ENCODE peak calls at places on chromosomes 2 and 18, in eight cellular contexts. One of them, this sample, is unnamed.

GRCh38 chr18:75130591-75131274 is 78.2 kb downstream of the PTGR3 start:
- DNase-seq in T-helper 1 cell: no peak
- DNase-seq in AG10803: no peak
- DNase-seq in psoas muscle: no peak
- DNase-seq in upper lobe of right lung: no peak
- DNase-seq in left lobe of liver: peak
- DNase-seq in effector CD4-positive, alpha-beta T cell: no peak
- DNase-seq in posterior cingulate gyrus: no peak
- DNase-seq in this sample: no peak

GRCh38 chr2:73939419-73939818 is 12.7 kb downstream of the DGUOK start:
- DNase-seq in T-helper 1 cell: no peak
- DNase-seq in AG10803: peak
- DNase-seq in psoas muscle: no peak
- DNase-seq in upper lobe of right lung: peak
- DNase-seq in left lobe of liver: no peak
- DNase-seq in effector CD4-positive, alpha-beta T cell: no peak
- DNase-seq in posterior cingulate gyrus: no peak
- DNase-seq in this sample: no peak

GRCh38 chr2:19863303-19864041 is 38.3 kb downstream of the TTC32 start:
- DNase-seq in T-helper 1 cell: peak
- DNase-seq in AG10803: peak
- DNase-seq in psoas muscle: peak
- DNase-seq in upper lobe of right lung: peak
- DNase-seq in left lobe of liver: peak
- DNase-seq in effector CD4-positive, alpha-beta T cell: peak
- DNase-seq in posterior cingulate gyrus: peak
- DNase-seq in this sample: no peak

GRCh38 chr2:108449410-108450200 is 599 bp downstream of the GCC2 start:
- DNase-seq in T-helper 1 cell: peak
- DNase-seq in AG10803: peak
- DNase-seq in psoas muscle: no peak
- DNase-seq in upper lobe of right lung: no peak
- DNase-seq in left lobe of liver: no peak
- DNase-seq in effector CD4-positive, alpha-beta T cell: peak
- DNase-seq in posterior cingulate gyrus: no peak
- DNase-seq in this sample: no peak

GRCh38 chr2:124317628-124318027 is 292.5 kb downstream of the CNTNAP5 start:
- DNase-seq in T-helper 1 cell: no peak
- DNase-seq in AG10803: no peak
- DNase-seq in psoas muscle: no peak
- DNase-seq in upper lobe of right lung: no peak
- DNase-seq in left lobe of liver: no peak
- DNase-seq in effector CD4-positive, alpha-beta T cell: no peak
- DNase-seq in posterior cingulate gyrus: no peak
- DNase-seq in this sample: no peak

GRCh38 chr2:145546091-145546490 is 1026.2 kb upstream of the ZEB2 start:
- DNase-seq in T-helper 1 cell: no peak
- DNase-seq in AG10803: peak
- DNase-seq in psoas muscle: no peak
- DNase-seq in upper lobe of right lung: no peak
- DNase-seq in left lobe of liver: no peak
- DNase-seq in effector CD4-positive, alpha-beta T cell: no peak
- DNase-seq in posterior cingulate gyrus: no peak
- DNase-seq in this sample: no peak

GRCh38 chr2:38702413-38702812 is 36.5 kb downstream of the GALM start:
- DNase-seq in T-helper 1 cell: no peak
- DNase-seq in AG10803: peak
- DNase-seq in psoas muscle: no peak
- DNase-seq in upper lobe of right lung: no peak
- DNase-seq in left lobe of liver: no peak
- DNase-seq in effector CD4-positive, alpha-beta T cell: no peak
- DNase-seq in posterior cingulate gyrus: no peak
- DNase-seq in this sample: no peak

GRCh38 chr2:232304236-232304635 is 74.3 kb upstream of the ALPP start:
- DNase-seq in T-helper 1 cell: no peak
- DNase-seq in AG10803: no peak
- DNase-seq in psoas muscle: no peak
- DNase-seq in upper lobe of right lung: no peak
- DNase-seq in left lobe of liver: no peak
- DNase-seq in effector CD4-positive, alpha-beta T cell: no peak
- DNase-seq in posterior cingulate gyrus: no peak
- DNase-seq in this sample: no peak

GRCh38 chr2:230668184-230668938 is 44.3 kb upstream of the CAB39 start:
- DNase-seq in T-helper 1 cell: peak
- DNase-seq in AG10803: no peak
- DNase-seq in psoas muscle: peak
- DNase-seq in upper lobe of right lung: peak
- DNase-seq in left lobe of liver: no peak
- DNase-seq in effector CD4-positive, alpha-beta T cell: no peak
- DNase-seq in posterior cingulate gyrus: no peak
- DNase-seq in this sample: no peak

GRCh38 chr2:165114345-165114943 is 89.4 kb downstream of the SCN3A start:
- DNase-seq in T-helper 1 cell: no peak
- DNase-seq in AG10803: no peak
- DNase-seq in psoas muscle: no peak
- DNase-seq in upper lobe of right lung: no peak
- DNase-seq in left lobe of liver: no peak
- DNase-seq in effector CD4-positive, alpha-beta T cell: no peak
- DNase-seq in posterior cingulate gyrus: no peak
- DNase-seq in this sample: no peak

GRCh38 chr2:144364988-144365738 is 154.8 kb downstream of the ZEB2 start:
- DNase-seq in T-helper 1 cell: no peak
- DNase-seq in AG10803: peak
- DNase-seq in psoas muscle: no peak
- DNase-seq in upper lobe of right lung: no peak
- DNase-seq in left lobe of liver: no peak
- DNase-seq in effector CD4-positive, alpha-beta T cell: no peak
- DNase-seq in posterior cingulate gyrus: no peak
- DNase-seq in this sample: no peak

GRCh38 chr2:189500456-189501160 is 59.3 kb downstream of the WDR75 start:
- DNase-seq in T-helper 1 cell: no peak
- DNase-seq in AG10803: no peak
- DNase-seq in psoas muscle: no peak
- DNase-seq in upper lobe of right lung: no peak
- DNase-seq in left lobe of liver: no peak
- DNase-seq in effector CD4-positive, alpha-beta T cell: no peak
- DNase-seq in posterior cingulate gyrus: no peak
- DNase-seq in this sample: no peak

GRCh38 chr2:157784169-157784822 is 91.8 kb downstream of the ACVR1 start:
- DNase-seq in T-helper 1 cell: peak
- DNase-seq in AG10803: no peak
- DNase-seq in psoas muscle: peak
- DNase-seq in upper lobe of right lung: peak
- DNase-seq in left lobe of liver: peak
- DNase-seq in effector CD4-positive, alpha-beta T cell: no peak
- DNase-seq in posterior cingulate gyrus: no peak
- DNase-seq in this sample: peak

GRCh38 chr2:176085861-176086771 is 2.4 kb upstream of the EVX2 start:
- DNase-seq in T-helper 1 cell: no peak
- DNase-seq in AG10803: peak
- DNase-seq in psoas muscle: no peak
- DNase-seq in upper lobe of right lung: peak
- DNase-seq in left lobe of liver: no peak
- DNase-seq in effector CD4-positive, alpha-beta T cell: no peak
- DNase-seq in posterior cingulate gyrus: peak
- DNase-seq in this sample: no peak

GRCh38 chr2:120990451-120990871 is 254.8 kb downstream of the GLI2 start:
- DNase-seq in T-helper 1 cell: no peak
- DNase-seq in AG10803: peak
- DNase-seq in psoas muscle: no peak
- DNase-seq in upper lobe of right lung: no peak
- DNase-seq in left lobe of liver: peak
- DNase-seq in effector CD4-positive, alpha-beta T cell: no peak
- DNase-seq in posterior cingulate gyrus: no peak
- DNase-seq in this sample: no peak

GRCh38 chr2:173644146-173644545 is 289.5 kb downstream of the CDCA7 start:
- DNase-seq in T-helper 1 cell: no peak
- DNase-seq in AG10803: peak
- DNase-seq in psoas muscle: no peak
- DNase-seq in upper lobe of right lung: no peak
- DNase-seq in left lobe of liver: no peak
- DNase-seq in effector CD4-positive, alpha-beta T cell: no peak
- DNase-seq in posterior cingulate gyrus: no peak
- DNase-seq in this sample: no peak

This sample was measured in retinal pigment epithelial cell.